ENCODE peak calls at places on chromosomes 3 and 15, in four cellular contexts. C is left cardiac atrium, Y is CD14-positive monocyte, N is kidney tubule cell. M is an unnamed sample.

GRCh38 chr15:51227967-51228783 is 110.2 kb downstream of the CYP19A1 start:
- DNase-seq in C (peak), Y (peak), N (peak), M (peak)

GRCh38 chr3:38560996-38561717 is 65.0 kb downstream of the EXOG start:
- DNase-seq in C (no peak), Y (peak), N (no peak), M (no peak)

GRCh38 chr15:85618956-85619491 is 175.7 kb downstream of the KLHL25 start:
- DNase-seq in C (peak), Y (peak), N (peak), M (peak)

GRCh38 chr3:11465744-11466611 is 177.7 kb downstream of the VGLL4 start:
- DNase-seq in C (no peak), Y (no peak), N (peak), M (peak)

GRCh38 chr3:54349231-54349647 is 226.9 kb downstream of the CACNA2D3 start:
- DNase-seq in C (no peak), Y (no peak), N (no peak), M (no peak)

GRCh38 chr15:35871812-35872211 is 325.8 kb upstream of the DPH6 start:
- DNase-seq in C (no peak), Y (no peak), N (no peak), M (no peak)

GRCh38 chr15:90419202-90419601 is 31.2 kb downstream of the IQGAP1 start:
- DNase-seq in C (no peak), Y (no peak), N (no peak), M (no peak)

GRCh38 chr3:16174389-16174788 is at the start of gene GALNT15:
- DNase-seq in C (peak), Y (no peak), N (peak), M (peak)

GRCh38 chr3:86563358-86563970 is 427.5 kb downstream of the VGLL3 start:
- DNase-seq in C (no peak), Y (no peak), N (peak), M (peak)

GRCh38 chr3:18772699-18773305 is 347.7 kb upstream of the SATB1 start:
- DNase-seq in C (no peak), Y (no peak), N (no peak), M (no peak)

GRCh38 chr3:32841875-32842505 is 24.2 kb downstream of the TRIM71 start:
- DNase-seq in C (no peak), Y (no peak), N (peak), M (peak)

GRCh38 chr15:56491110-56491722 is 26.3 kb upstream of the MNS1 start:
- DNase-seq in C (peak), Y (no peak), N (peak), M (peak)

GRCh38 chr3:65995030-65995429 is 43.7 kb downstream of the MAGI1 start:
- DNase-seq in C (no peak), Y (no peak), N (peak), M (peak)

GRCh38 chr3:127461286-127461685 is 129.2 kb downstream of the TPRA1 start:
- DNase-seq in C (no peak), Y (no peak), N (no peak), M (no peak)

GRCh38 chr3:195007151-195007550 is 263.8 kb downstream of the XXYLT1 start:
- DNase-seq in C (no peak), Y (no peak), N (no peak), M (no peak)

GRCh38 chr3:38588276-38588971 is 61.1 kb downstream of the SCN5A start:
- DNase-seq in C (no peak), Y (peak), N (peak), M (no peak)

GRCh38 chr3:169739067-169739466 is 25.8 kb downstream of the TERC start:
- DNase-seq in C (no peak), Y (no peak), N (no peak), M (no peak)

GRCh38 chr3:194137314-194138097 is 1.6 kb downstream of the HES1 start:
- DNase-seq in C (peak), Y (peak), N (peak), M (peak)

GRCh38 chr3:106386050-106386449 is 517.2 kb upstream of the CBLB start:
- DNase-seq in C (no peak), Y (no peak), N (no peak), M (no peak)

GRCh38 chr3:188860147-188860546 is 311.6 kb upstream of the TPRG1 start:
- DNase-seq in C (no peak), Y (no peak), N (peak), M (peak)

GRCh38 chr3:52444860-52445793 is at the start of gene SEMA3G:
- DNase-seq in C (peak), Y (peak), N (peak), M (peak)